ENCODE peak calls at places on chromosomes 1 and 21, in four cellular contexts. One of them, this sample, is unnamed.

GRCh38 chr1:30267046-30267445 is 456.3 kb downstream of the MATN1 start:
- DNase-seq in endothelial cell: no peak
- DNase-seq in activated T-cell treated with anti-CD3 and anti-CD28 coated beads for 24 hours: no peak
- DNase-seq in H4: no peak
- DNase-seq in this sample: no peak

GRCh38 chr21:36756527-36756926 is 57.6 kb downstream of the SIM2 start:
- DNase-seq in endothelial cell: no peak
- DNase-seq in activated T-cell treated with anti-CD3 and anti-CD28 coated beads for 24 hours: no peak
- DNase-seq in H4: peak
- DNase-seq in this sample: peak

GRCh38 chr1:96967311-96967710 is 245.7 kb downstream of the PTBP2 start:
- DNase-seq in endothelial cell: no peak
- DNase-seq in H4: no peak
- DNase-seq in activated T-cell treated with anti-CD3 and anti-CD28 coated beads for 24 hours: no peak
- DNase-seq in this sample: no peak

GRCh38 chr1:67476006-67476482 is 45.8 kb upstream of the SERBP1 start:
- DNase-seq in activated T-cell treated with anti-CD3 and anti-CD28 coated beads for 24 hours: no peak
- DNase-seq in H4: no peak
- DNase-seq in endothelial cell: no peak
- DNase-seq in this sample: no peak

GRCh38 chr1:20587639-20588017 is 1.3 kb upstream of the CDA start:
- DNase-seq in endothelial cell: no peak
- DNase-seq in H4: peak
- DNase-seq in activated T-cell treated with anti-CD3 and anti-CD28 coated beads for 24 hours: no peak
- DNase-seq in this sample: no peak

GRCh38 chr1:84406209-84406917 is 8.1 kb downstream of the DNASE2B start:
- DNase-seq in activated T-cell treated with anti-CD3 and anti-CD28 coated beads for 24 hours: no peak
- DNase-seq in endothelial cell: no peak
- DNase-seq in H4: peak
- DNase-seq in this sample: no peak

GRCh38 chr21:43644609-43645008 is 14.7 kb downstream of the HSF2BP start:
- DNase-seq in H4: no peak
- DNase-seq in endothelial cell: no peak
- DNase-seq in activated T-cell treated with anti-CD3 and anti-CD28 coated beads for 24 hours: no peak
- DNase-seq in this sample: no peak

GRCh38 chr1:246065592-246065991 is 441.5 kb downstream of the SMYD3 start:
- DNase-seq in H4: no peak
- DNase-seq in endothelial cell: no peak
- DNase-seq in activated T-cell treated with anti-CD3 and anti-CD28 coated beads for 24 hours: no peak
- DNase-seq in this sample: no peak

GRCh38 chr1:47796626-47797025 is 200.6 kb downstream of the TRABD2B start:
- DNase-seq in activated T-cell treated with anti-CD3 and anti-CD28 coated beads for 24 hours: no peak
- DNase-seq in H4: no peak
- DNase-seq in endothelial cell: no peak
- DNase-seq in this sample: no peak

GRCh38 chr1:44594871-44595735 is 79.2 kb downstream of the TMEM53 start:
- DNase-seq in activated T-cell treated with anti-CD3 and anti-CD28 coated beads for 24 hours: peak
- DNase-seq in endothelial cell: peak
- DNase-seq in H4: peak
- DNase-seq in this sample: no peak

GRCh38 chr1:242670019-242670418 is 145.5 kb upstream of the PLD5 start:
- DNase-seq in endothelial cell: no peak
- DNase-seq in H4: no peak
- DNase-seq in activated T-cell treated with anti-CD3 and anti-CD28 coated beads for 24 hours: no peak
- DNase-seq in this sample: no peak

GRCh38 chr21:36344931-36345330 is 24.9 kb downstream of the MORC3 start:
- DNase-seq in activated T-cell treated with anti-CD3 and anti-CD28 coated beads for 24 hours: no peak
- DNase-seq in endothelial cell: no peak
- DNase-seq in H4: no peak
- DNase-seq in this sample: no peak

GRCh38 chr1:161099090-161099802 is 1.1 kb downstream of the KLHDC9 start:
- DNase-seq in H4: no peak
- DNase-seq in endothelial cell: no peak
- DNase-seq in activated T-cell treated with anti-CD3 and anti-CD28 coated beads for 24 hours: no peak
- DNase-seq in this sample: no peak

GRCh38 chr1:54615531-54616245 is 7.6 kb downstream of the FAM151A start:
- DNase-seq in activated T-cell treated with anti-CD3 and anti-CD28 coated beads for 24 hours: no peak
- DNase-seq in H4: peak
- DNase-seq in endothelial cell: no peak
- DNase-seq in this sample: no peak

GRCh38 chr1:230823421-230823820 is 44.9 kb downstream of the C1orf198 start:
- DNase-seq in endothelial cell: peak
- DNase-seq in H4: no peak
- DNase-seq in activated T-cell treated with anti-CD3 and anti-CD28 coated beads for 24 hours: no peak
- DNase-seq in this sample: no peak

GRCh38 chr1:232369451-232369850 is 260.5 kb downstream of the SIPA1L2 start:
- DNase-seq in H4: no peak
- DNase-seq in endothelial cell: no peak
- DNase-seq in activated T-cell treated with anti-CD3 and anti-CD28 coated beads for 24 hours: no peak
- DNase-seq in this sample: no peak

GRCh38 chr1:33152685-33153432 is 29.0 kb downstream of the TRIM62 start:
- DNase-seq in endothelial cell: no peak
- DNase-seq in H4: peak
- DNase-seq in activated T-cell treated with anti-CD3 and anti-CD28 coated beads for 24 hours: no peak
- DNase-seq in this sample: no peak

GRCh38 chr1:111720274-111720976 is 18.8 kb downstream of the INKA2 start:
- DNase-seq in activated T-cell treated with anti-CD3 and anti-CD28 coated beads for 24 hours: no peak
- DNase-seq in endothelial cell: no peak
- DNase-seq in H4: no peak
- DNase-seq in this sample: no peak

GRCh38 chr21:38376235-38376634 is 119.4 kb downstream of the KCNJ15 start:
- DNase-seq in endothelial cell: no peak
- DNase-seq in H4: no peak
- DNase-seq in activated T-cell treated with anti-CD3 and anti-CD28 coated beads for 24 hours: no peak
- DNase-seq in this sample: no peak

GRCh38 chr1:170520601-170521000 is 11.4 kb upstream of the GORAB start:
- DNase-seq in activated T-cell treated with anti-CD3 and anti-CD28 coated beads for 24 hours: no peak
- DNase-seq in endothelial cell: no peak
- DNase-seq in H4: no peak
- DNase-seq in this sample: no peak